ENCODE peak calls at places on chromosomes 6 and 20, in five cellular contexts. I, F, D, G and J are unnamed samples.

GRCh38 chr20:39885975-39886649 is 802.9 kb downstream of the MAFB start:
- DNase-seq in I (peak), F (peak), D (peak), G (peak), J (peak)

GRCh38 chr6:169689247-169689646 is 12.6 kb downstream of the WDR27 start:
- DNase-seq in I (no peak), F (no peak), D (peak), G (no peak), J (peak)

GRCh38 chr6:158554611-158555361 is 5.1 kb upstream of the TMEM181 start:
- DNase-seq in I (no peak), F (no peak), D (no peak), G (no peak), J (no peak)

GRCh38 chr6:127939442-127940066 is 38.7 kb upstream of the THEMIS start:
- DNase-seq in I (no peak), F (no peak), D (no peak), G (no peak), J (no peak)

GRCh38 chr6:109977791-109978173 is 329 bp upstream of the GPR6 start:
- DNase-seq in I (no peak), F (no peak), D (no peak), G (no peak), J (no peak)

GRCh38 chr6:122007366-122007765 is 392.1 kb upstream of the HSF2 start:
- DNase-seq in I (no peak), F (no peak), D (peak), G (no peak), J (no peak)

GRCh38 chr6:104118274-104118673 is 741.4 kb downstream of the HACE1 start:
- DNase-seq in I (no peak), F (no peak), D (no peak), G (no peak), J (peak)

GRCh38 chr20:2706688-2707352 is 14.2 kb downstream of the EBF4 start:
- DNase-seq in I (no peak), F (no peak), D (no peak), G (no peak), J (no peak)

GRCh38 chr6:44233560-44234100 is 10.2 kb downstream of the SLC29A1 start:
- DNase-seq in I (no peak), F (no peak), D (no peak), G (no peak), J (no peak)

GRCh38 chr6:24566020-24566752 is 71.4 kb downstream of the ALDH5A1 start:
- DNase-seq in I (no peak), F (no peak), D (no peak), G (no peak), J (no peak)
- TF ChIP-seq CTCF in I (no peak), F (no peak), D (no peak), G (no peak), J (no peak)

DNA sequence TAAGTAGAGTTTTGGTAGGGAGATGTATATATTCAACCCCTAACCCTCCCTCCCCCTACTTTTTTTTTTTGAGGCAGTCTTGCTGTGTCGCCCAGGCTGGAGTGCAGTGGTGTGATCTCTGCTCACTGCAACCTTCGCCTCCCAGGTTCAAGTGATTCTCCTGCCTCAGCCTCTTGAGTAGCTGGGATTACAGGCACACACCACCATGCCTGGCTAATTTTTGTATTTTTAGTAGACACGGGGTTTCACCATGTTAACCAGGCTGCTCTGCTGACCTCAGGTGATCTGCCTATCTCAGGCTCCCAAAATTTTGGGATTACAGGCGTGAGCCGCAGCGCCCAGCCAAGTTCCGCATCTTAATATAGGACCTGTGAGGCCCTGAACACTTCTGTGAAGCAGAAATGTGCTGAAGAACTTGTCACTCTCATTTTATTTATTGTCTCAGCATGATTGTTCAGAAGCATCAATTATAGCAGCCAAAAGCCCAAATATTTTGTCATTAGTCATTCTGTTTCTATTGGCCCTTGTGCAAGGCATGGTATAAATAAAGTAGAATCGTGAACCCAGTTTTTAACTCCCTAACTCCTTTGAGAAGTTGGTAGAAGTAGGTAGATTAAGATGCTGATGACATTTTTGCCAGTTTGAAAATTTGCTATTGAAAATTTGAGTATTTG is 19.4 kb downstream of the DSTN start:
- DNase-seq in I (no peak), F (no peak), D (no peak), G (no peak), J (no peak)
- H3K4me3 ChIP-seq in I (no peak), F (no peak), D (no peak), G (no peak), J (no peak)

GRCh38 chr6:6131492-6132109 is 124.9 kb upstream of the NRN1 start:
- DNase-seq in I (no peak), F (no peak), D (no peak), G (no peak), J (no peak)
- TF ChIP-seq CTCF in I (no peak), F (no peak), D (peak), G (peak), J (peak)

GRCh38 chr6:37704066-37704465 is 6.4 kb upstream of the MDGA1 start:
- DNase-seq in I (no peak), F (no peak), D (no peak), G (no peak), J (no peak)

GRCh38 chr6:37705239-37706051 is 7.8 kb upstream of the MDGA1 start:
- DNase-seq in I (peak), F (peak), D (peak), G (peak), J (no peak)

GRCh38 chr6:37706749-37707148 is 9.1 kb upstream of the MDGA1 start:
- DNase-seq in I (no peak), F (no peak), D (no peak), G (no peak), J (no peak)

GRCh38 chr6:37702314-37702713 is 4.6 kb upstream of the MDGA1 start:
- DNase-seq in I (no peak), F (no peak), D (no peak), G (no peak), J (no peak)

GRCh38 chr6:37704923-37705238 is 7.2 kb upstream of the MDGA1 start:
- DNase-seq in I (no peak), F (no peak), D (no peak), G (no peak), J (no peak)
- H3K4me3 ChIP-seq in I (peak), F (peak), D (peak), G (peak), J (peak)

GRCh38 chr6:162736933-162737332 is 9.2 kb downstream of the PACRG start:
- DNase-seq in I (no peak), F (no peak), D (no peak), G (no peak), J (no peak)
- TF ChIP-seq CTCF in I (no peak), F (no peak), D (no peak), G (peak), J (peak)